ENCODE peak calls at places on chromosomes 3 and 15, in ten cellular contexts. Q is uterus, M is NT2/D1, P is PC-3, V is GM12878, L is neural progenitor cell, D is GM23248, R is H7, S is fibroblast of lung, X is ovary. H is an unnamed sample.
A peak's percentile ranks its signal among the peaks of the same experiment; 100 is the strongest.

GRCh38 chr3:52533623-52534280 is at the start of gene NT5DC2:
- DNase-seq in M (peak; percentile 23), L (peak; percentile 92), V (no peak), X (peak; percentile 84), R (peak; percentile 99), S (peak; percentile 64), P (peak; percentile 83), Q (peak; percentile 64), D (peak; percentile 89), H (peak; percentile 79)

GRCh38 chr3:159266779-159267178 is 464.9 kb downstream of the MFSD1 start:
- DNase-seq in D (peak; percentile 35), X (no peak), P (peak; percentile 82), V (no peak), S (peak; percentile 17), R (peak; percentile 49), M (peak; percentile 59), L (peak; percentile 84), Q (no peak), H (no peak)

GRCh38 chr3:119796368-119796767 is 14.5 kb downstream of the NR1I2 start:
- DNase-seq in X (no peak), D (no peak), L (no peak), Q (no peak), S (no peak), R (no peak), P (no peak), M (no peak), V (no peak), H (no peak)

GRCh38 chr15:66581972-66582537 is 16.3 kb upstream of the LCTL start:
- DNase-seq in V (no peak), L (no peak), P (no peak), X (no peak), M (no peak), Q (no peak), S (peak; percentile 54), D (no peak), R (no peak), H (no peak)

GRCh38 chr3:196240424-196240823 is 24.1 kb downstream of the SLC51A start:
- DNase-seq in X (no peak), V (no peak), R (no peak), S (no peak), L (no peak), P (no peak), M (no peak), D (no peak), Q (no peak), H (no peak)

GRCh38 chr3:122533931-122534334 is 19.2 kb upstream of the KPNA1 start:
- DNase-seq in D (peak; percentile 93), L (no peak), X (no peak), P (peak; percentile 100), M (no peak), S (peak; percentile 57), Q (no peak), V (peak; percentile 79), R (no peak), H (no peak)

GRCh38 chr15:50109086-50109987 is 9.7 kb downstream of the ATP8B4 start:
- DNase-seq in Q (no peak), L (no peak), D (peak; percentile 24), M (no peak), R (no peak), S (peak; percentile 23), X (no peak), P (no peak), V (no peak), H (no peak)

GRCh38 chr3:102083971-102084370 is 234.7 kb downstream of the NFKBIZ start:
- DNase-seq in D (peak; percentile 58), L (no peak), Q (peak; percentile 52), V (no peak), P (no peak), R (no peak), M (no peak), X (no peak), S (peak; percentile 80), H (no peak)

GRCh38 chr3:124688580-124689454 is 41.4 kb upstream of the UMPS start:
- DNase-seq in S (peak; percentile 81), M (peak; percentile 72), X (peak; percentile 66), P (peak; percentile 80), D (peak; percentile 86), V (peak; percentile 30), Q (peak; percentile 71), R (peak; percentile 78), L (peak; percentile 80), H (peak; percentile 83)

GRCh38 chr3:79808515-79808914 is 40.7 kb upstream of the ROBO1 start:
- DNase-seq in R (no peak), L (no peak), X (no peak), P (no peak), V (no peak), Q (no peak), D (no peak), S (no peak), M (no peak), H (no peak)

DNA sequence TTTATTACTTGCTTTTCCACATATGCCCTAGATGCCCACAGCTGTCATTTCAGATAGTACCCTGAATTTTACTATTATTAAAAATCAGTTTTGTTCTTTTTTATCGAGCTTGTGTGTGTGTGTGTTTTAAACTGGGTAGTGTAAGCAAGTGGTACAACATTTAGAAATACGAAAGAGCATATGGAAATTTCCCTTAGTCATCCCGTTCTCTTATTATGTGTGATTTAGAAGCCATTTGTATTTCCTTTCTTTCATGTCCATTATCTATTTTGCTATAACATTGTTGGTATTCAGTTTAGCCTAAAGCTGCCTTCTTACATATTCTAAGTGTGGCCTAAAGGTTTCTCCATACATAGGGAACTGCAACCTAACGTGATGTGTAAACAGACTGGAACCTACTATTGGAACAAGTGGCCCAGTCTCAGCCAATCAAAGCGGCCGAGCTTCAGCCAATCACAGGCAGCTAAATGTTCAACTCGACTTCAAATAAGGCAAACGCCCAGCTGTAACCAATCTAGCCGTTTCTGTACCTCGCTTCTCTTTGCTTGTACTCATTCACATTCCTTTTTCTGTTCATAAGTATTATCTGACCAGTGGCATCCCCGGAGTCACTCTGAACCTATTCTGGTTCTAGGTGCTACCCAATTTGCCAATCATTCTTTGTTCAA is 14.7 kb upstream of the SYN2 start:
- DNase-seq in L (no peak), V (no peak), D (no peak), M (no peak), P (peak; percentile 17), Q (no peak), S (no peak), X (no peak), R (no peak), H (no peak)
- H3K27me3 ChIP-seq in L (no peaks in the 10 kb centered on the region), V (no peaks in the 10 kb centered on the region), D (no peaks in the 10 kb centered on the region), M (no peaks in the 10 kb centered on the region), P (peaks cover 69% of the 10 kb centered on the region), Q (no peaks in the 10 kb centered on the region), S (no peaks in the 10 kb centered on the region), X (no peaks in the 10 kb centered on the region), R (no peaks in the 10 kb centered on the region), H (no peaks in the 10 kb centered on the region)

GRCh38 chr15:43211336-43211735 is 9.5 kb downstream of the EPB42 start:
- DNase-seq in Q (no peak), R (peak; percentile 15), D (no peak), P (no peak), S (no peak), X (no peak), M (no peak), V (no peak), L (no peak), H (no peak)

GRCh38 chr15:43210172-43210745 is 10.6 kb downstream of the EPB42 start:
- DNase-seq in V (no peak), X (no peak), D (no peak), R (peak; percentile 16), S (no peak), P (no peak), L (no peak), M (no peak), Q (no peak), H (no peak)

GRCh38 chr15:43212299-43212698 is 8.5 kb downstream of the EPB42 start:
- DNase-seq in X (no peak), D (no peak), L (no peak), Q (no peak), M (no peak), V (no peak), R (no peak), S (no peak), P (no peak), H (no peak)

GRCh38 chr15:43209059-43209824 is 11.6 kb downstream of the EPB42 start:
- DNase-seq in P (no peak), R (peak; percentile 89), D (peak; percentile 29), M (no peak), S (no peak), Q (no peak), L (peak; percentile 64), V (no peak), X (no peak), H (no peak)

GRCh38 chr15:43210807-43211206 is 10.0 kb downstream of the EPB42 start:
- DNase-seq in P (no peak), D (no peak), S (no peak), Q (no peak), X (no peak), M (no peak), R (peak; percentile 27), V (no peak), L (no peak), H (no peak)
- H3K27me3 ChIP-seq in P (no peaks in the 10 kb centered on the region), D (peaks cover 32% of the 10 kb centered on the region), S (peaks cover 19% of the 10 kb centered on the region), Q (no peaks in the 10 kb centered on the region), X (no peaks in the 10 kb centered on the region), M (no peaks in the 10 kb centered on the region), R (no peaks in the 10 kb centered on the region), V (peaks cover 3% of the 10 kb centered on the region), L (no peaks in the 10 kb centered on the region), H (no peaks in the 10 kb centered on the region)

GRCh38 chr3:1723726-1724125 is 374.9 kb upstream of the CNTN4 start:
- DNase-seq in Q (no peak), R (no peak), V (no peak), X (no peak), D (no peak), L (no peak), P (no peak), S (no peak), M (no peak), H (no peak)
- H3K27me3 ChIP-seq in Q (no peaks in the 10 kb centered on the region), R (no peaks in the 10 kb centered on the region), V (no peaks in the 10 kb centered on the region), X (no peaks in the 10 kb centered on the region), D (no peaks in the 10 kb centered on the region), L (no peaks in the 10 kb centered on the region), P (no peaks in the 10 kb centered on the region), S (no peaks in the 10 kb centered on the region), M (no peaks in the 10 kb centered on the region), H (no peaks in the 10 kb centered on the region)

GRCh38 chr3:173395073-173395411 is 2.5 kb upstream of the NLGN1 start:
- DNase-seq in L (no peak), R (no peak), Q (no peak), X (no peak), P (peak; percentile 52), D (no peak), M (no peak), S (no peak), V (no peak), H (no peak)

GRCh38 chr3:173398111-173398479 is 551 bp downstream of the NLGN1 start:
- DNase-seq in V (no peak), D (peak; percentile 76), X (no peak), Q (peak; percentile 21), P (no peak), S (no peak), M (no peak), L (peak; percentile 70), R (no peak), H (peak; percentile 58)

GRCh38 chr3:173395412-173396181 is 1.9 kb upstream of the NLGN1 start:
- DNase-seq in X (peak; percentile 86), Q (peak; percentile 83), D (peak; percentile 97), V (no peak), P (peak; percentile 68), M (peak; percentile 77), S (peak; percentile 83), L (peak; percentile 93), R (peak; percentile 88), H (peak; percentile 96)

GRCh38 chr3:173397161-173398110 is at the start of gene NLGN1:
- DNase-seq in P (peak; percentile 17), S (peak; percentile 77), V (no peak), L (peak; percentile 86), R (peak; percentile 79), D (peak; percentile 93), M (peak; percentile 60), X (peak; percentile 79), Q (peak; percentile 67), H (peak; percentile 90)

GRCh38 chr3:173396191-173397041 is 1.1 kb upstream of the NLGN1 start:
- DNase-seq in V (no peak), R (peak; percentile 50), M (no peak), P (no peak), S (peak; percentile 15), Q (peak; percentile 20), D (peak; percentile 36), L (peak; percentile 44), X (no peak), H (no peak)
- H3K27me3 ChIP-seq in V (peaks cover 12% of the 10 kb centered on the region), R (peaks cover 7% of the 10 kb centered on the region), M (peaks cover 55% of the 10 kb centered on the region), P (peaks cover 81% of the 10 kb centered on the region), S (peaks cover 8% of the 10 kb centered on the region), Q (no peaks in the 10 kb centered on the region), D (no peaks in the 10 kb centered on the region), L (peaks cover 34% of the 10 kb centered on the region), X (no peaks in the 10 kb centered on the region), H (no peaks in the 10 kb centered on the region)